ENCODE peak calls at places on chromosome 15, in six cellular contexts. I is GM13977; W is type B pancreatic cell; Q is GM12865; C is psoas muscle; S is CD8-positive, alpha-beta T cell. H is an unnamed sample.

GRCh38 chr15:52233405-52233804 is 42.2 kb upstream of the GNB5 start:
- DNase-seq in C (no peak), S (no peak), I (no peak), W (no peak), Q (peak), H (no peak)

GRCh38 chr15:53454843-53455721 is 304.4 kb downstream of the WDR72 start:
- DNase-seq in S (no peak), I (no peak), W (no peak), C (no peak), Q (no peak), H (no peak)

GRCh38 chr15:25345943-25346342 is 92.9 kb downstream of the UBE3A start:
- DNase-seq in C (peak), W (no peak), Q (no peak), S (no peak), I (no peak), H (no peak)

GRCh38 chr15:100878601-100879000 is 1.0 kb upstream of the ALDH1A3 start:
- DNase-seq in S (no peak), I (no peak), W (no peak), Q (no peak), C (no peak), H (no peak)

GRCh38 chr15:94336817-94337537 is 105.6 kb downstream of the MCTP2 start:
- DNase-seq in Q (no peak), I (no peak), S (no peak), W (no peak), C (no peak), H (no peak)

GRCh38 chr15:100210338-100210737 is 131.4 kb downstream of the ADAMTS17 start:
- DNase-seq in S (no peak), W (no peak), C (no peak), Q (no peak), I (no peak), H (no peak)

GRCh38 chr15:50051811-50052419 is 67.1 kb downstream of the ATP8B4 start:
- DNase-seq in Q (peak), S (no peak), I (no peak), C (peak), W (no peak), H (peak)

GRCh38 chr15:80171787-80172186 is 19.0 kb downstream of the FAH start:
- DNase-seq in W (no peak), S (no peak), C (no peak), Q (no peak), I (no peak), H (no peak)

GRCh38 chr15:87829651-87830050 is 426.9 kb downstream of the NTRK3 start:
- DNase-seq in Q (no peak), C (no peak), S (no peak), I (no peak), W (no peak), H (no peak)

GRCh38 chr15:96395687-96396086 is 65.2 kb downstream of the NR2F2 start:
- DNase-seq in W (no peak), S (no peak), I (no peak), Q (no peak), C (no peak), H (no peak)

GRCh38 chr15:47523669-47524068 is 193.6 kb upstream of the SEMA6D start:
- DNase-seq in W (no peak), Q (no peak), S (no peak), C (no peak), I (no peak), H (no peak)

GRCh38 chr15:57485869-57486268 is 105.8 kb upstream of the MYZAP start:
- DNase-seq in I (no peak), S (no peak), Q (no peak), W (no peak), C (peak), H (no peak)

GRCh38 chr15:95105229-95105628 is 873.9 kb downstream of the MCTP2 start:
- DNase-seq in I (no peak), Q (no peak), W (no peak), S (no peak), C (no peak), H (no peak)

GRCh38 chr15:77064539-77065308 is 6.2 kb downstream of the TSPAN3 start:
- DNase-seq in W (no peak), I (no peak), S (no peak), Q (no peak), C (no peak), H (no peak)

GRCh38 chr15:51303462-51303861 is 34.9 kb downstream of the CYP19A1 start:
- DNase-seq in I (no peak), C (no peak), Q (no peak), S (no peak), W (no peak), H (no peak)

GRCh38 chr15:72532991-72533601 is 59.0 kb downstream of the ARIH1 start:
- DNase-seq in I (no peak), S (no peak), C (no peak), W (no peak), Q (peak), H (no peak)

DNA sequence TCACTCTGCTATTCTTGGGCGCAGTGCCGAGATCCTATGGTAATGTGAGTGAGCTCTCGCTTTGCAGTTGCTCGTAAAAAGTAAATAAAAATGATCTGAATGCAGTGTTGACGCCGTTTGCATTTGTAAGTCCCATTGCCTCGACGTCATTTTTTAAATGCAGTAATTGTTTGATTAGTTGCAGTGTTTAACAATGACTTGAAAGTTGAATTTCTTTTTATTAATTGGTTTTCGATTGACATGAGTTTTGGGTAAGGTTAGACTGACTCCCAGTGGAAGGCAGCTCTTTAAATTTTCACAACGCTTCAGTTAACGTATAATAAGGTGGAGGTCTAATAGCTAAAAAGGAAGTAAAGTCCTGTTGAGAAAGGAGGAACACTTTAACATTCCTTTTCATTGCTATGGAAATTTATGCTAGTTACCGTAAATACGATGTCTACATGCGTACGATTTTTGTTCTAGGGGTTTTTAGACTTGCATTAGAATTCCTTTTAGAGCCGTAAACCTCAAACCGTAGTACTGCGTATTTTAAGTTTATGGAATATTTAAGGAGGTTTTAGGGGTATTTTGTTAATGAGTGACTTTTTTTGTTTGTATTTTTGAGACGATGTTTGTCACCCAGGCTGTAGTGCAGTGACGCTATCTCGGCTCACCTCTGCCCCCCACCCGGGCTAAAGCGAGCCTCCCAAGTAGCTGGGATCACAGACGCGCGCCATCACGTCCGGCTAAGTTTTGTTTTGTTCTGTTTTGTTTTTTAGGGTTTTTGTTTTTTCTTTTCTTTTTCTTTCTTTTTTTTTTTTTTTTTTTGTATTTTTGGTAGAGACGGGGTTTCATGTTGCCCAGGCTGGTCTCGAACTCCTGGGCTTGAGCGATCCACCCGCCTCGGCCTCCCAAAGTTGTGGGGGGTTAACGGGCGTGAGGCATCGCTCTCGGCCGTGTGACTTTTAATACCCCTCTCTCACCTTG is 1.4 kb downstream of the MORF4L1 start:
- DNase-seq in C (no peak), Q (peak), S (no peak), I (no peak), W (no peak), H (no peak)
- TF ChIP-seq CTCF in C (no peak), Q (no peak), S (no peak), I (no peak), W (no peak), H (no peak)

GRCh38 chr15:64905119-64905831 is 6.4 kb upstream of the ANKDD1A start:
- DNase-seq in I (peak), C (peak), W (peak), S (peak), Q (peak), H (peak)
- TF ChIP-seq CTCF in I (peak), C (peak), W (peak), S (peak), Q (peak), H (peak)

GRCh38 chr15:64740361-64741170 is 34.8 kb downstream of the RBPMS2 start:
- DNase-seq in C (peak), I (peak), Q (peak), W (no peak), S (no peak), H (no peak)
- TF ChIP-seq CTCF in C (no peak), I (peak), Q (peak), W (no peak), S (no peak), H (no peak)

GRCh38 chr15:61030451-61030850 is 198.7 kb downstream of the RORA start:
- DNase-seq in C (no peak), I (no peak), S (no peak), W (no peak), Q (no peak), H (no peak)

GRCh38 chr15:61025746-61026256 is 203.3 kb downstream of the RORA start:
- DNase-seq in C (no peak), S (no peak), W (no peak), I (no peak), Q (no peak), H (no peak)

GRCh38 chr15:61028427-61028826 is 200.7 kb downstream of the RORA start:
- DNase-seq in W (no peak), Q (no peak), I (no peak), C (no peak), S (no peak), H (no peak)

GRCh38 chr15:61025283-61025682 is 203.8 kb downstream of the RORA start:
- DNase-seq in Q (no peak), W (no peak), S (no peak), C (no peak), I (no peak), H (no peak)
- TF ChIP-seq CTCF in Q (no peak), W (no peak), S (no peak), C (no peak), I (no peak), H (no peak)

GRCh38 chr15:98003528-98003927 is 43.0 kb downstream of the ARRDC4 start:
- DNase-seq in I (no peak), C (no peak), S (no peak), W (no peak), Q (no peak), H (no peak)

GRCh38 chr15:98002419-98002818 is 41.9 kb downstream of the ARRDC4 start:
- DNase-seq in Q (no peak), C (no peak), I (no peak), W (no peak), S (no peak), H (no peak)

GRCh38 chr15:98002874-98003273 is 42.4 kb downstream of the ARRDC4 start:
- DNase-seq in C (no peak), Q (no peak), W (no peak), S (no peak), I (no peak), H (no peak)

GRCh38 chr15:98003976-98004375 is 43.5 kb downstream of the ARRDC4 start:
- DNase-seq in W (no peak), C (no peak), Q (no peak), S (no peak), I (no peak), H (no peak)

GRCh38 chr15:98005659-98006058 is 45.2 kb downstream of the ARRDC4 start:
- DNase-seq in S (no peak), W (no peak), C (no peak), Q (no peak), I (no peak), H (no peak)
- TF ChIP-seq CTCF in S (no peak), W (no peak), C (no peak), Q (no peak), I (no peak), H (no peak)

GRCh38 chr15:69525543-69525942 is 72.9 kb downstream of the RPLP1 start:
- DNase-seq in I (no peak), Q (no peak), C (no peak), S (no peak), W (no peak), H (no peak)

GRCh38 chr15:69524850-69525249 is 72.2 kb downstream of the RPLP1 start:
- DNase-seq in W (no peak), Q (no peak), C (no peak), S (no peak), I (no peak), H (no peak)

GRCh38 chr15:69522361-69522760 is 69.7 kb downstream of the RPLP1 start:
- DNase-seq in S (no peak), Q (no peak), I (no peak), W (no peak), C (no peak), H (no peak)

GRCh38 chr15:69524296-69524695 is 71.7 kb downstream of the RPLP1 start:
- DNase-seq in S (no peak), W (no peak), C (no peak), I (no peak), Q (no peak), H (no peak)

GRCh38 chr15:69523010-69524001 is 70.7 kb downstream of the RPLP1 start:
- DNase-seq in C (peak), Q (peak), W (peak), I (peak), S (peak), H (peak)
- TF ChIP-seq CTCF in C (peak), Q (peak), W (peak), I (peak), S (peak), H (peak)

GRCh38 chr15:98177950-98178848 is 217.7 kb downstream of the ARRDC4 start:
- DNase-seq in S (no peak), C (no peak), I (peak), Q (peak), W (no peak), H (peak)

GRCh38 chr15:98169551-98169950 is 209.0 kb downstream of the ARRDC4 start:
- DNase-seq in C (no peak), W (no peak), S (no peak), I (no peak), Q (no peak), H (no peak)

GRCh38 chr15:98174286-98174685 is 213.8 kb downstream of the ARRDC4 start:
- DNase-seq in W (no peak), Q (no peak), C (no peak), S (no peak), I (no peak), H (no peak)
- TF ChIP-seq CTCF in W (no peak), Q (no peak), C (no peak), S (no peak), I (no peak), H (no peak)

DNA sequence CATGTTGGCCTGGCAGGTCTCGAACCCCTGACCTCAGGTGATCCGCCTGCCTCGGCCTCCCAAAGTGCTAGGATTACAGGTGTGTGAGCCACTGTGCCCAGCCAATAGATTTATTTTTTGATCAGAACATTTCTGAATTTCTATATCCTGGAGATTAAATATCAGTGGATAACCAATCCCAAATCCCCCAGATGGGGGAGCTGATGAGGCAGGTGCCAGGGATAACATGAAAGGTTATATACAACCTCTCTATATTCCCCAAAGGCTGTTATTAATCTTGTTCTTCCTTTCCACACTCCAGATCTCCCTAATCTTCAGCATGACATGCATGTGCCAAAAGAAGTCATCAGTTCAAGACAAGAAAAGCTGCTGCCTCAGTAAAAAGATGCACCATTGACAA is 112.3 kb downstream of the WDR76 start:
- DNase-seq in S (no peak), C (no peak), Q (no peak), W (no peak), I (peak), H (no peak)
- TF ChIP-seq CTCF in S (no peak), C (no peak), Q (peak), W (peak), I (peak), H (peak)

GRCh38 chr15:40873625-40874561 is at the start of gene RHOV:
- DNase-seq in I (peak), Q (peak), W (peak), C (peak), S (peak), H (no peak)
- TF ChIP-seq CTCF in I (peak), Q (peak), W (peak), C (peak), S (peak), H (peak)

GRCh38 chr15:65409284-65409631 is 13.5 kb downstream of the IGDCC4 start:
- DNase-seq in W (no peak), I (no peak), Q (peak), C (no peak), S (no peak), H (peak)
- TF ChIP-seq CTCF in W (no peak), I (no peak), Q (no peak), C (no peak), S (no peak), H (no peak)